ENCODE peak calls at places on chromosomes 1 and 21, in nine cellular contexts. H is pancreas; M is astrocyte of the spinal cord; B is AG04450; D is A549; L is naive thymus-derived CD4-positive, alpha-beta T cell; W is GM06990; A is MM.1S; J is AG10803. I is an unnamed sample.

GRCh38 chr1:176745945-176746344 is 283.0 kb downstream of the PAPPA2 start:
- DNase-seq in W (no peak), A (no peak), M (no peak), H (no peak), L (no peak), J (peak), D (peak), B (no peak), I (peak)

GRCh38 chr21:25934771-25935224 is 200.0 kb downstream of the GABPA start:
- DNase-seq in D (peak), M (peak), L (no peak), B (peak), H (peak), A (peak), J (peak), W (peak), I (peak)

GRCh38 chr1:69263982-69264381 is 303.7 kb upstream of the LRRC7 start:
- DNase-seq in W (no peak), J (no peak), M (peak), H (no peak), L (no peak), A (no peak), B (no peak), D (no peak), I (peak)

GRCh38 chr1:239922778-239923522 is 168.7 kb upstream of the FMN2 start:
- DNase-seq in M (peak), L (no peak), D (no peak), B (no peak), W (no peak), H (no peak), J (no peak), A (no peak), I (peak)

GRCh38 chr1:88029142-88029541 is 654.9 kb upstream of the PKN2 start:
- DNase-seq in B (no peak), M (no peak), D (peak), W (no peak), L (no peak), H (no peak), J (no peak), A (no peak), I (peak)

GRCh38 chr1:108829498-108829916 is 27.4 kb downstream of the AKNAD1 start:
- DNase-seq in A (no peak), M (peak), W (no peak), H (no peak), D (no peak), B (no peak), L (no peak), J (peak), I (peak)

GRCh38 chr1:180863158-180863775 is 49.4 kb upstream of the KIAA1614 start:
- DNase-seq in M (peak), A (peak), W (peak), J (peak), H (no peak), D (peak), B (peak), L (peak), I (peak)

GRCh38 chr1:181350146-181350545 is 133.2 kb upstream of the CACNA1E start:
- DNase-seq in D (no peak), J (no peak), B (no peak), W (no peak), H (no peak), A (no peak), L (no peak), M (no peak), I (no peak)

GRCh38 chr1:214830956-214831355 is 228.0 kb downstream of the CENPF start:
- DNase-seq in H (no peak), W (no peak), A (no peak), J (peak), L (no peak), B (no peak), D (no peak), M (no peak), I (no peak)

GRCh38 chr21:44700101-44701022 is 3.4 kb downstream of the KRTAP10-12 start:
- DNase-seq in M (no peak), B (no peak), D (no peak), W (no peak), L (no peak), J (no peak), H (no peak), A (no peak), I (no peak)

GRCh38 chr1:154812911-154813816 is 56.9 kb downstream of the KCNN3 start:
- DNase-seq in W (no peak), B (no peak), A (no peak), M (peak), L (no peak), D (no peak), J (no peak), H (no peak), I (peak)

GRCh38 chr1:71809085-71809484 is 473.3 kb downstream of the NEGR1 start:
- DNase-seq in H (no peak), J (no peak), A (no peak), W (no peak), D (no peak), B (no peak), L (no peak), M (no peak), I (no peak)

GRCh38 chr1:11180342-11180744 is 8.8 kb upstream of the ANGPTL7 start:
- DNase-seq in W (no peak), L (no peak), H (no peak), D (no peak), M (peak), A (no peak), B (no peak), J (peak), I (peak)

GRCh38 chr1:215044151-215044550 is 38.4 kb upstream of the KCNK2 start:
- DNase-seq in M (no peak), B (no peak), H (no peak), W (no peak), D (no peak), L (no peak), J (no peak), A (no peak), I (no peak)

GRCh38 chr1:77031101-77031662 is 163.9 kb downstream of the ST6GALNAC5 start:
- DNase-seq in B (peak), L (no peak), J (peak), W (no peak), D (peak), H (no peak), M (peak), A (no peak), I (peak)

GRCh38 chr1:53320646-53321045 is 7.2 kb downstream of the LRP8 start:
- DNase-seq in H (no peak), A (no peak), J (no peak), D (no peak), M (no peak), B (no peak), W (no peak), L (no peak), I (no peak)

GRCh38 chr21:34882719-34883131 is 166.4 kb downstream of the RUNX1 start:
- DNase-seq in J (no peak), M (peak), D (no peak), A (no peak), W (no peak), H (no peak), B (no peak), L (no peak), I (no peak)

GRCh38 chr1:96352733-96353132 is 368.9 kb upstream of the PTBP2 start:
- DNase-seq in B (no peak), W (no peak), A (no peak), L (no peak), J (no peak), H (no peak), D (no peak), M (no peak), I (no peak)

GRCh38 chr1:176110203-176110602 is 96.9 kb downstream of the COP1 start:
- DNase-seq in L (no peak), D (no peak), W (no peak), A (no peak), J (peak), H (no peak), M (peak), B (peak), I (no peak)

GRCh38 chr1:106613106-106613505 is 443.4 kb upstream of the PRMT6 start:
- DNase-seq in A (no peak), L (no peak), M (no peak), J (no peak), H (no peak), D (no peak), W (no peak), B (no peak), I (peak)

GRCh38 chr1:214552174-214552608 is 789 bp upstream of the PTPN14 start:
- DNase-seq in W (no peak), A (no peak), L (no peak), D (peak), B (no peak), J (peak), H (peak), M (peak), I (peak)

GRCh38 chr1:9246215-9246614 is 11.6 kb downstream of the H6PD start:
- DNase-seq in B (no peak), L (no peak), A (no peak), D (no peak), H (no peak), J (no peak), M (no peak), W (no peak), I (no peak)

GRCh38 chr1:9244501-9245229 is 10.1 kb downstream of the H6PD start:
- DNase-seq in L (no peak), B (no peak), A (no peak), H (peak), M (peak), D (no peak), J (no peak), W (no peak), I (no peak)

GRCh38 chr1:9245230-9245619 is 10.7 kb downstream of the H6PD start:
- DNase-seq in J (no peak), D (no peak), W (no peak), H (no peak), M (no peak), A (no peak), B (no peak), L (no peak), I (no peak)

GRCh38 chr1:9246841-9247785 is 12.5 kb downstream of the H6PD start:
- DNase-seq in H (no peak), J (no peak), W (no peak), M (no peak), B (no peak), D (no peak), L (no peak), A (no peak), I (no peak)

DNA sequence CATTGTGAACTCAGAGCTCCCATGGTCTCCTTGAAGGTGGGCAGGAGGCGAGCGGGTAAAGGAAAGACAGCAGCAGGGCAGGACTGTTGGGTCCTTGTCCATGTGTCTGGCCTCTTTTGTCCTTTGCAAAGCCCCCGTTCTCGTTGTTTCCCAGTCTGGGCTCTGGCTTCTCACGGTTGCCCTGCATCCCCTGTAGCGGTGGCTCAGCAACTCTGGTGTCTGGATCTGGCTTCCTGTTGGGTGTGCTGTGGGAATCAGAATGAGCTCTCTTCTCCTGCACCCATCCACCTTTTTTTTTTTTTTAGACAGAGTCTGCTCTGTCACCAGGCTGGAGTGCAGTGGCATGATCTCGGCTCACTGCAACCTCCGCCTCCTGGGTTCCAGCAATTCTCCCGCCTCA is 11.1 kb downstream of the H6PD start:
- DNase-seq in D (no peak), M (no peak), A (no peak), H (no peak), B (no peak), W (no peak), J (no peak), L (no peak), I (no peak)
- H3K4me3 ChIP-seq in D (no peak), M (no peak), A (no peak), H (no peak), B (no peak), W (no peak), J (no peak), L (no peak), I (no peak)

DNA sequence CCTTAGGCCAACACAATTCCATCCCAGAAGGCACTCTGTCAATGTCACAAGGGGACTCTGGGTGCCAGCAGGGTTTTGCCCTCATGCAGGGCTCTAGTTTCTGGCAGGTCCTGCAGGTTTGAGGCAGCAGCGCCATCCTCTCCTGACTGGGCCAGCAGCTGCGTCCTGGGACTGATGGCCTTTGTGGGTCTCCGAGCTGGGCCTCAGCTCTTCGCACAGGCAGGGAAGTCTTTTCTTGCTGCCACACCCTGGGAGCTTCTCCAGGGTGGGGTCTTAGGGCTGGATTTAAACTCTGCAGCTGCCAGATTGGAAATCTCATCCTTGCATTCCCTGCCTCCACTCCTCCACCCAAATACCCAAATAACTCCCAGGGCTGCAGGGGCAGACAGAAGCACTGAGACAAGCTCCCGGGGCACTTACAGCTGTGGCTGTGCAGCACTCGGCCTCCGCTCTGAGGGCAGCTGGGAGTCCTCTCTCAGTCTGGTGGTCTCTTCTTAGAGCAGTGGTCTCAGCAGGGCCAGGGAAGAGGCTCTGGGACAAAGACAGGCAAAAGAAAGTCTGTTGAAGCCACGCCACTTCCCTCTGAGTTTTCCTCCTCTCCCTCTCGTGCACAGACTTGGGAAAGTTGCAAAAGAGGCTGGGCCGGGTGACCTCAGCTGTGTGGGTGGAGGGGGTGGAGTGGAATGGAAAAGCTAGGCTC is at the start of gene RAB7B:
- DNase-seq in L (no peak), B (peak), H (peak), A (no peak), W (no peak), D (no peak), J (peak), M (peak), I (peak)
- H3K4me3 ChIP-seq in L (no peak), B (peak), H (no peak), A (no peak), W (no peak), D (no peak), J (peak), M (peak), I (peak)

DNA sequence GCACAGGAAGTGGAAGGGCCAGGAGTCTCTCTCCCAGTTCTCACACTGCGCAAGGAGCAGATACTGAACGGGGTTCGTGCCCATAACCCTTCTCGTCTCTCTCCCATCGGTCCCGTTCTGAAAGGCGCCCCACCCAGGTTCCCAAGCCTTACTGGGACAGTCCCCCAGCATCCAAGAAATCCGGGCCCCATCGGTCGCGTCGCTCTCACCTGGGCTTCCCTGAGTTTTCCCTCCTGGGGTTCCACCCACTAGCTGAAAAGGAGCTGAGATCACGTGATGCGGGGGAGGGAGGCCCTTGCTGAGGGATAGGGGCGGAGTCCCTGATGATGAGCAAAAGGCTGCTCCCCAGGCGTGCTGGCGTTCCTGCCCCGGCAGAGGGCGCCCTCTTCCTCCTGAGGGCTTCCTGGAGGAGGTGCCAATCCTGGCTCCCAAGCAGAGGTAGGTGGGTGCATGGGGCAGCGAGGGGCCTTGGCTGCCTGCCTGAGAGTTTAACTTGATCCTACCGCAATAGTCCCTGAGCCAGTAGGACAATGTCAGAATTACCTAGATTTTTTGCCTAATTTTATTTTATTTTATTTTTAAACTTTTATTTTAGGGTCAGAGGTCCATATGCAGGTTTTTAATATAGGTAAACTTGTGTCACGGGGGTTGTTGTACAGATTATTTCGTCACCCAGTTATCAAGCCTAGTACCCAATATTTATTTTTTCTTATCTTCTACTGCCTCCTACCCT is at the start of gene SPOCD1:
- DNase-seq in A (peak), L (peak), J (peak), B (peak), M (peak), W (peak), H (peak), D (peak), I (peak)
- H3K4me3 ChIP-seq in A (peak), L (no peak), J (peak), B (peak), M (peak), W (no peak), H (no peak), D (no peak), I (peak)

DNA sequence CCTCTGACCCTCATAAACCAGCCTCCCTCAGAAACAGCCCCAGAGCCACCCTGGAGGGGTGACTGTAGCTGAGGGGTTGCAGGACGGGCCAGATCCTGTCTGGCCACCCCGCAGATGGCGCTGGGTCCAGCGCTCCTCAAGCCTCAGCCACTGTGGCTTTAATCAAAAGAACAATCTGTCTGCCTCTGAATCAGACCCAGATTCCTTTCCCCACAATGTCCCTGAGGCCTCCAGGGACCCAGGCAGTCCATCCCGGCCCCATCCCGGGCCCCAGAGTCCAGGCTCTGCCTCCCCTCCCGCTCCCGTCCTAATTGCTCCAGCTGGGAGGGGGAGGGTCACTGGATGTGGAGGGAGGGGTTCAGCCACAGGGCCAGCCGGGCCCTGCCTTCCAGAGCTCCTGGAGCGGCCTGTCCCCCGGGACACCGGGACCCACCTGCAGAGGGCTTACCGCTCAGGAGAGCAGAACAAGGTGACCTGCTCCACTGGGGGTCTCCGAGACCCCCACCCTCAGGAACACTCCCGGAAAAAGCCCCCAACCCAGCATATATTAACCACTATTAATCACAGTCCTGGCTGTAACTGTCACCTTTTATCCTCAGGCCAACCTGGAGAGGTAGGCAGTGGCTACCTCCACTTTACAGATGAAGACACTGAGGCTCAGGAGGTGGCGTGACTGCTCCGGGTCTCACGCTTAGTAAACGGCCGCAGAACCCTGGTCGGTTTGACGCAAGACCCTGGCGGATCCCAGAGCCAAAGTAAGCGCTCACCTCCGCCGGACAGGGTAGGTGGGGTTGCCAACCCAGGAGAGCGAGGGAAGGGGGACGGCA is 807 bp upstream of the FBLIM1 start:
- DNase-seq in H (no peak), D (no peak), B (no peak), A (no peak), M (no peak), J (peak), W (no peak), L (no peak), I (no peak)
- H3K4me3 ChIP-seq in H (peak), D (peak), B (peak), A (no peak), M (peak), J (peak), W (no peak), L (no peak), I (no peak)

GRCh38 chr1:223717123-223717522 is 4.8 kb downstream of the CAPN2 start:
- DNase-seq in W (no peak), M (no peak), J (no peak), D (no peak), L (no peak), B (no peak), H (no peak), A (no peak), I (no peak)
- H3K4me3 ChIP-seq in W (peak), M (no peak), J (no peak), D (no peak), L (peak), B (no peak), H (no peak), A (no peak), I (no peak)

GRCh38 chr1:22350171-22350961 is 101.3 kb upstream of the ZBTB40 start:
- DNase-seq in B (no peak), D (no peak), H (no peak), M (no peak), L (no peak), J (no peak), A (no peak), W (no peak), I (no peak)
- H3K4me3 ChIP-seq in B (no peak), D (no peak), H (no peak), M (no peak), L (no peak), J (no peak), A (no peak), W (no peak), I (no peak)

I was measured in fibroblast of mammary gland.